ENCODE peak calls at places on chromosomes 4 and X, in four cellular contexts. F is fibroblast of lung, O is A673, M is astrocyte of the spinal cord. C is an unnamed sample.

GRCh38 chr4:180091710-180092109 is 2151.5 kb upstream of the TENM3 start:
- DNase-seq in O (no peak), M (no peak), F (no peak), C (no peak)

GRCh38 chr4:29199025-29199424 is 1521.1 kb upstream of the PCDH7 start:
- DNase-seq in O (no peak), M (no peak), F (peak; percentile 70), C (peak; percentile 22)

GRCh38 chrX:13638021-13638420 is 14.9 kb upstream of the TCEANC start:
- DNase-seq in F (no peak), O (no peak), M (no peak), C (no peak)

GRCh38 chrX:83501003-83501402 is 7.1 kb upstream of the POU3F4 start:
- DNase-seq in F (no peak), M (no peak), O (no peak), C (no peak)

GRCh38 chr4:176274441-176274840 is 5.4 kb upstream of the ASB5 start:
- DNase-seq in O (no peak), F (peak; percentile 73), M (peak; percentile 37), C (no peak)

GRCh38 chr4:109078724-109079123 is 223.7 kb downstream of the COL25A1 start:
- DNase-seq in O (peak; percentile 11), F (peak; percentile 89), M (peak; percentile 90), C (peak; percentile 80)

GRCh38 chr4:24659241-24659961 is 75.0 kb upstream of the DHX15 start:
- DNase-seq in O (no peak), M (no peak), F (peak; percentile 67), C (no peak)

GRCh38 chr4:56757821-56758400 is 63.6 kb downstream of the SPINK2 start:
- DNase-seq in O (no peak), M (peak; percentile 93), F (peak; percentile 87), C (peak; percentile 93)

GRCh38 chr4:85720736-85721135 is 245.8 kb downstream of the ARHGAP24 start:
- DNase-seq in O (peak; percentile 33), F (peak; percentile 55), M (peak; percentile 47), C (peak; percentile 32)

DNA sequence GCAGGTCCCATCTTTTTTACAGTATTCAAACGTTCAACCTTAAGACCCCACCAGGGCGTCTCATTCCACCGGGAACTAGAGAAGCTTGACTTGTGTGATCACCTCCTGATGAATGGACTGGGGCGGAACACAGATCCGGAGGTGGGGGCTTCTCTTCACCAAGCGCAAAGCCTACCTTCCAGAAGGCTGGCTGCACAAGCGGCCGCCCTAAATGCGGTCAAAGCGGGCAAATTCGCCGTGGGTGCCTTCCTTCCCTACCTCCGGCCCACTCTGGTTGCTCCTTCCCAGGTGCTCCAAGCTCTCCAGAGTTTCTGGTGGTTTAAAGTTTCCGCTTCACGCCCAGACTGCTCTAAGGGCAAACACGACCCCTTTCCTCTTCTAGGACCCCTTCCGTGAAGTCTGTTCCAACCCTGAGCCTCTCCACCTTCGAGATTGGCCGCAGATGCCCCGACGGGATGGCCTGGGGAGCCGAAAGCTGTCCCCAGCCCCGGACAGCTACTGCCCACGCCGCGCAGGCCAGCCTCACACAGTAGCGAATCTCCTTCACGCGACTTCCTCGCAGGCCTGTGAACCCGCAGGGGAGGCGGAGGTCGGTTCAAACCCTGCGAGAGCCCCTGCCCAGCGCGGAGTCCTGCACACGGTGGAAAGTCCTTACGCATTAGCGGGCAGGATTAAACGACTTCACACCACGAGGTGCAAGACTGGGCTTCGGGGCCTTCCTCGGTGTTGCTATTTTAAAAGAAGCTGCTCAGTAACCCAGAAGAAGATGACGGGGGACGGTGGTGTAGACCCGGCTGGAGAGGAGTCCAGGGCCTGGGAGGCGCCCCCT is 1.6 kb upstream of the WWC2 start:
- DNase-seq in M (peak; percentile 29), F (peak; percentile 25), O (no peak), C (no peak)
- H3K4me3 ChIP-seq in M (peak overlapping the region; percentile 73), F (no peak overlapping the region), O (peak overlapping the region; percentile 89), C (peak overlapping the region; percentile 91)

DNA sequence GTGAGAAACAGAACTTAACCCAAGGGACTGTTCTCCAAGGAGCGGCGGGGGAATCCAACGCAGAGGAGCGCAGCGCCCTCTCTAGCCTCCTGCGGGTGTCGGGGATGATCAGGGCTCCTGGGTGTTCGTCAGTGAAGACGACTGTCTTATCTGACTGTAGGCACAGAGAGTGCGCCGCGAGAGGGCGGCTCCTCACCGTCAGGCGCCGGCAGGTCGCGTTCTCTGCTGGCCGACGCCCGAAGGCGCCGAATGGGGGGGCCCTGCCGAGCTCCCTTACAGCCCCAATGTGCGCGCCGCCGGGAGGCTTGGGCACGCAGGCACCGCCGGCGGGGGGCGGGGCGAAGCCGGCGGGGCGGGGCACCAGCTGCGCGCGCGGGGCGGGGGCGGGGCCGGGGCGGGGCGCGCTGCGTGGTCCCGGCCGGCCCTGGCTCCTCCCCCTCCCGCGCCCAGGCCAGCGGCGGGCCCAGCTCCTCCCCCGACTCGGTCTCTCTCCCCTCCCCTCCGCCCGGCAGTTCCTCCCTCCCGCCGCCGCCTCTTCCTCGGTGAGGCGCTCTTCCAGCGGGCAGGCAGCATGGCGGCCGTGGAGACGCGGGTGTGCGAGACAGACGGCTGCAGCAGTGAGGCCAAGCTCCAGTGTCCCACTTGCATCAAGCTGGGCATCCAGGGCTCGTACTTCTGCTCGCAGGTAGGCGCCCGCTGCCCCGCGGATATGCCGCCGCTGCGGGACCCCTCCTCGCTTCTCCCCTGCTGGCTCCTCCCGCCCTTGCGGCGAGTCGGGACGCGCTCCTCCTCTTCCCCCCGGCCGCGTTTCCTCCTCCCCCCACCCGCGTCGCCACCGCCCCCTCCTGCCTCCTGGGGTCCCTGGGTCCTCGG is at the start of gene METAP1:
- DNase-seq in F (peak; percentile 91), M (peak; percentile 94), O (peak; percentile 97), C (peak; percentile 98)
- TF ChIP-seq CTCF in F (peak; percentile 37), M (peak; percentile 72), O (peak; percentile 70), C (peak; percentile 68)

DNA sequence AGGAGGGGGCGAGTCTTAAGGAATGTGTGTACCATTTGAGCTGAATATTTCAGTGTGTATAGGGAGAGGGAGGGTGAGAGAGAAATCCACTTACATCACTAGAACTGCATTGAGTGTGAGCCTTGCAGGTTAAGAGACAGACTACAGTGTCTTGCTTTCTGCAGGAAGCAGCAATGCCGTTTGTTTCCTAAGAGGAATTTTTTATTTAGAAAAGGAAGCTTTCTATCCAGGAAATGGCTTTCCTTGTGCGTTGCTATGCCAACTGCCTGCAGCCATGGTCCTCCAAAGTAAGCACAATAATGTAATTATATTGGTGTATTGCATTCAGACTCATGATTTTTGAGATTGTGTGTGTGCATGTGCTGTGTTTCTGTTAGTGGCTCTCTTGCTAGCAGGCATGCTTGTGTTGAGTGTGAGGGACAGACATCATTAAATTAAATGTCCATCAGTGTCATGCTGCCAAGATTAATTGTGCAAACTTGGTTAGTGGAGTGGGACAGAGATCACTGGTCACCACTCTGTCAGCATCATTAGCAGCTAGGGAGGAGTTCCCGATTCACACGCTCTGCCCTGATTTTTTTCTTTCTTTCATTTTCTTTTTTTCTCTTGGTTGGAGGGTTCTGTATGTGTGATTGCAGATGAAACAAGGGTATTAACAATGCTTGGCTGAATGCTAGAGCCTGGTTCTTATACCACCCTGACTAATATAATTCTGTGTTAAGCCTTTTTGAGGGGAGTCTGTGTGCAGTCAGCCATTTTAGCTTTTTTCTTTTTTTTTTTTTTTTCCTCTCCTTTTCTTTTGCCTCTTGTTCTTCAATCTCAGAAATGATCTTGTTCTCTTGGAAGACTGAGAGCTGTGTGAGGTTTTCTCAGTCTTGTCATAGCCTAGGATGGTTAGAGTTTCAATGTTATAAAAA is 164.4 kb downstream of the RAPGEF2 start:
- DNase-seq in F (peak; percentile 49), M (peak; percentile 43), O (no peak), C (peak; percentile 36)
- H3K4me3 ChIP-seq in F (peak overlapping the region; percentile 36), M (peak overlapping the region; percentile 30), O (no peak overlapping the region), C (peak overlapping the region; percentile 45)

DNA sequence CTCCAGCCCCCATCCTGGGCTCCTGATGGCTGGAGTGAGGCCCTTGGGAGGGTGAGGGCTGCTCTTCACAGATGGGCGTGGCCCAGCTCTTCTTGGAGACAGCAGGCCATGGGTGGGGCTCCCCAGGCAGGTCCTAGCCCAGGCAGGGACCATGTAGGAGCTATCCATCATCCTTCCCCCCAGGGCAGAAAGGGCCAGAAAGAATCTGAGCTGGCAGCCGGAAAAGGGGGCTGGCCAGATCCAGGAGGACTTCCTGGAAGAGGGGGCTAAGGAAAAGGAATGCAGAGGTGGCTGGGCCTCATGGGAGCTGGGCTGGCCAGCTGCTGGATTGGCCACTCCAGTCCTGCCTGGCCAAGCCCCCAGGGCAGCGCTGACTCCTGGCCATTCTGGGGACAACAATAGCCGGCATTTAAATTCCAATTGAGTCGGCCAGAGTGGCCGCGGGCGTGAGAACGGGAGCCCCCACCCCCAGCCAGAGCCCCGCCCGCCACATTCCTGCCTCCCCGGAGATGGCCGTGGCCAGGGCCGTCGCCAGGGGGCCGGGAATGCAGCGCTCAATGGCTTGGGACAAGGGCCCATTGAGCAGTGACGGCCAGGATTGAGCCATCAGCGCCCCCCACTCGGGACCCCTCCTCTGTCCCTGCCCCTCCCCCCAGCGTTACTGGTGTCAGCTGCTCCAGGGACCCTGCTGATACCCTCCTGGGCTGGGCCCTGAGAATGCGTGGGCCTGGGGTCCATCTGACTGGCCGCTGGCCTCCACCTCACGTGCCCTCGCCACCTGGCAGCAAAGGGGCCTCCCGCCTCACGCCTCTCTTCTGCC is 15.1 kb upstream of the FGFR3 start:
- DNase-seq in F (no peak), M (peak; percentile 5), O (no peak), C (peak; percentile 6)
- TF ChIP-seq CTCF in F (no peak), M (no peak), O (no peak), C (no peak)

DNA sequence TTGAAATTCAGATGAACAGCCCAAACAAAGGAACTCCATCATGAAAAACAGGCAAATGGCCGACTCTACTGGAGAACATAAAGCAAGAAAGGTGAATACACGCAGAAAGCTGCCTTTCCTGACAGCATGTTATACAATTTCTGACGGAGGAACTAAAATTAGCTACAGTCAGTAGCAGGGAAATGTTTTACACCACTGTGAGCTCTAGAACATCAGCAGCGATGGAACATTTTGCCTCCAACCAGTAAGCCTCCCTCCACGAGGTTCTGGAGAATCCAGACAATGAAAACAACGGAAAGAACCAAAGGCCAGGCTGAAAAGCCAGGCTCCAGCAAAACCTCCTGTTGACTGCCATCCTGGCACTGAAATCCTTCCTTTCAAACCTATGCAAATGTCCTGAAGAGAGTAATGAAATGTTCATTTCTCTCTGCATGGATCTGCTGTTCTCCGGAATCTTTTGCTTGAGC is 78.9 kb downstream of the IRF2 start:
- DNase-seq in M (no peak), O (no peak), F (no peak), C (peak; percentile 19)
- H3K4me3 ChIP-seq in M (no peak overlapping the region), O (no peak overlapping the region), F (no peak overlapping the region), C (no peak overlapping the region)

DNA sequence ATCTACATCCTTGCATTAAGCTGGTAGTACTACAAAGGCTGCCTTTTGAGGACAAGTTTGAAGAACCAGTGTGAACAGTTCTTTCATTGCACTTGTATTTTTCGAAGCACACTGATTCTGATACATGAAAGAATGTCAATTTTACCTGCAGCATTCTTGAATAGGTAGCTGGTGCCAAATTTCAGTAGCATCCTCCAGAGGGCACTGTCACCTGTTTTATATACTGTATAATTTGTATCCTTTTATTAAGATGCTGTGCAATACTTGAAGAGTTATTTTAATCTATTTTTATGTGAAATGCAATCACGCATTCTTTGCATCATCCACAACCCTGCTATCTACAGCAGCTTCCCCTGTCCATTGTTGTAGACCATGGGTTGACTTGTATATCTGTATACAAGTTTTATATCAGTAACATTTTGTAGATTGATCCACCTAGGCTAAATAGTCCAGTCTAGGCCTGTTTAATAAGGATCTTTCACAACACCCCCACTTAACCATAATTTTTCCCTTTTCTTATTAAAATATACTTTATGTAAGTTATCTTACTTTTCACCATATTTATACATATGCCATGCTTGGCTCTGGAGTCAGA is 325.7 kb downstream of the PCDH7 start:
- DNase-seq in O (peak; percentile 50), M (peak; percentile 45), F (peak; percentile 47), C (peak; percentile 13)
- TF ChIP-seq CTCF in O (peak; percentile 70), M (peak; percentile 57), F (no peak), C (peak; percentile 47)

C was measured in fibroblast of villous mesenchyme.